ENCODE peak calls at places on chromosomes 3 and 15, in four cellular contexts. Y is osteoblast, P is kidney, A is GM12878. U is an unnamed sample.

GRCh38 chr3:141000027-141000663 is 51.0 kb upstream of the SPSB4 start:
- DNase-seq in P (peak), A (peak), Y (no peak), U (no peak)

GRCh38 chr3:184757010-184757651 is 45.3 kb upstream of the MAGEF1 start:
- DNase-seq in P (peak), A (no peak), Y (peak), U (peak)

GRCh38 chr15:74041311-74041756 is 41.0 kb downstream of the GOLGA6A start:
- DNase-seq in A (no peak), P (no peak), Y (peak), U (no peak)

GRCh38 chr3:12454808-12455121 is 29.5 kb upstream of the TSEN2 start:
- DNase-seq in P (no peak), Y (peak), A (no peak), U (no peak)

GRCh38 chr3:128482175-128482856 is 10.7 kb downstream of the GATA2 start:
- DNase-seq in P (peak), Y (peak), A (no peak), U (no peak)

GRCh38 chr3:89426060-89426459 is 318.6 kb downstream of the EPHA3 start:
- DNase-seq in A (no peak), Y (no peak), P (no peak), U (no peak)

GRCh38 chr3:172543419-172543818 is 20.2 kb upstream of the TNFSF10 start:
- DNase-seq in Y (no peak), A (no peak), P (no peak), U (no peak)

GRCh38 chr15:38508647-38509046 is 54.7 kb downstream of the FAM98B start:
- DNase-seq in P (no peak), A (peak), Y (no peak), U (no peak)

GRCh38 chr3:55877703-55878102 is 390.6 kb upstream of the WNT5A start:
- DNase-seq in Y (no peak), A (no peak), P (no peak), U (no peak)

GRCh38 chr15:43184407-43185160 is 619 bp upstream of the CCNDBP1 start:
- DNase-seq in P (no peak), Y (no peak), A (no peak), U (no peak)
- H3K4me3 ChIP-seq in P (peak), Y (peak), A (no peak), U (peak)

DNA sequence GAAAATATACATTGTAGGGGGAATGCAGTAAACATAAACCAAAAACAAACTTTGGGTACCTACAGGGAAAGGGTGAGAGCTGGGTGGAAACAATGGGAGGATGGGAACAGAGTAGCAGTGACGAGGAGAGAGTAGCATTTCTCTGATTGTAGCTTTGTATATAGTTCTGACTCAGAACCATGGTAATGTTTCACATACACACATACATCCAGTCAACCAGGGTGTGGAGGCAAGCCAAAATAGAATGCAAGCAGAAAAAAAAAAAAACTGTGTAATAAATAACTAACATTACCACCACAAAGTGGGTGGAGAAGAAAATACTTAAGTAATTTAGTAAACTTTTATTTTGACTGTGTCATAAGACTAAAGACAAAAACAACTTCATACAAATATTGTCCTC is 27.2 kb downstream of the BCL2A1 start:
- DNase-seq in Y (peak), A (no peak), P (no peak), U (no peak)
- H3K27ac ChIP-seq in Y (no peak), A (no peak), P (no peak), U (no peak)

GRCh38 chr3:40505599-40506462 is at the start of gene ZNF620:
- DNase-seq in A (no peak), Y (no peak), P (peak), U (peak)
- TF ChIP-seq CTCF in A (peak), Y (peak), P (no peak), U (no peak)

GRCh38 chr3:194483850-194484249 is 3.0 kb downstream of the ATP13A3 start:
- DNase-seq in P (no peak), Y (no peak), A (no peak), U (no peak)

GRCh38 chr3:194485876-194486539 is 794 bp downstream of the ATP13A3 start:
- DNase-seq in P (peak), Y (peak), A (no peak), U (peak)

GRCh38 chr3:194485471-194485875 is 1.3 kb downstream of the ATP13A3 start:
- DNase-seq in A (no peak), P (no peak), Y (peak), U (no peak)

GRCh38 chr3:194486540-194487288 is at the start of gene ATP13A3:
- DNase-seq in Y (peak), A (no peak), P (peak), U (peak)

DNA sequence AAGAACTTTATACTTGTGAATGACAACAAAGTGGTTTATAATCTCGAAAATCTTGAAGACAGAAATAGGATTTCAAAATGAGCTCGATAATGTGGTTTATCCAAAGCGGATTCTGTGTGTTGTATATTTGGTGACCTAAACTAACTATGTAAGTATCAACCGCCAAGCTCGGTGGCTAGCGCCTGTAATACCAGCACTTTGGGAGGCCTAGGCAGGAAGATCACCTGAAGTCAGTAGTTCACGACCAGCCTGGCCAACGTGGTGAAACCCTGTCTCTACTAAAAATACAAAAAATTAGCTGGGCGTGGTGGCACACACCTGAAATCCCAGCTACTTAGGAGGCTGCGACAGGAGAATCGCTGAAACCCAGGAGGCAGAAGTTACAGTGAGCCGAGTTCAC is 2.2 kb downstream of the ATP13A3 start:
- DNase-seq in Y (no peak), A (no peak), P (no peak), U (no peak)
- H3K4me3 ChIP-seq in Y (peak), A (peak), P (no peak), U (peak)